ENCODE peak calls at places on chromosomes 12 and 14, in seven cellular contexts. G is H9, Z is IMR-90, E is neuronal stem cell, R is mesenchymal stem cell, U is mesendoderm, A is H1. M is an unnamed sample.

GRCh38 chr14:69956970-69957369 is 77.8 kb downstream of the SMOC1 start:
- DNase-seq in G (no peak), U (no peak), A (no peak), R (no peak), Z (no peak), E (no peak), M (no peak)

GRCh38 chr12:47844264-47845020 is 24.7 kb upstream of the HDAC7 start:
- DNase-seq in R (no peak), Z (no peak), G (peak; percentile 35), E (no peak), A (no peak), U (no peak), M (no peak)

GRCh38 chr12:27549801-27550652 is 26.0 kb downstream of the PPFIBP1 start:
- DNase-seq in U (peak; percentile 86), G (peak; percentile 50), Z (peak; percentile 97), A (no peak), E (no peak), R (peak; percentile 97), M (peak; percentile 88)

GRCh38 chr14:69054030-69054429 is 74.9 kb upstream of the ACTN1 start:
- DNase-seq in E (no peak), A (no peak), G (no peak), U (no peak), R (no peak), Z (no peak), M (no peak)

GRCh38 chr12:5017638-5018348 is 25.9 kb upstream of the KCNA5 start:
- DNase-seq in Z (no peak), U (no peak), E (no peak), G (peak; percentile 63), R (no peak), A (no peak), M (no peak)

GRCh38 chr14:36518586-36519430 is 1.2 kb downstream of the NKX2-1 start:
- DNase-seq in Z (no peak), G (no peak), U (peak; percentile 31), R (no peak), E (peak; percentile 30), A (no peak), M (no peak)

GRCh38 chr14:73283592-73284379 is 46.5 kb downstream of the PAPLN start:
- DNase-seq in E (peak; percentile 24), Z (peak; percentile 42), A (peak; percentile 44), G (peak; percentile 62), R (no peak), U (peak; percentile 76), M (peak; percentile 47)

GRCh38 chr12:109840349-109841073 is 7.3 kb upstream of the TRPV4 start:
- DNase-seq in Z (no peak), G (peak; percentile 73), E (no peak), A (no peak), U (no peak), R (no peak), M (peak; percentile 90)

GRCh38 chr14:31543969-31544799 is 17.0 kb upstream of the NUBPL start:
- DNase-seq in U (peak; percentile 27), Z (peak; percentile 23), E (no peak), R (peak; percentile 14), G (no peak), A (no peak), M (no peak)

GRCh38 chr12:66901136-66901932 is 222.5 kb upstream of the GRIP1 start:
- DNase-seq in E (no peak), Z (no peak), U (no peak), G (no peak), R (no peak), A (no peak), M (no peak)

GRCh38 chr12:9344540-9344939 is 136.3 kb upstream of the PZP start:
- DNase-seq in E (no peak), G (no peak), A (no peak), R (peak; percentile 48), Z (no peak), U (no peak), M (no peak)

GRCh38 chr14:94047581-94047980 is 21.4 kb downstream of the OTUB2 start:
- DNase-seq in E (no peak), Z (no peak), R (no peak), A (no peak), G (peak; percentile 14), U (no peak), M (no peak)

GRCh38 chr12:122886161-122886560 is 9.8 kb downstream of the VPS37B start:
- DNase-seq in E (no peak), R (no peak), G (no peak), U (no peak), A (no peak), Z (no peak), M (no peak)

GRCh38 chr12:131230340-131231099 is 276.8 kb downstream of the ADGRD1 start:
- DNase-seq in G (no peak), E (no peak), Z (no peak), U (no peak), R (no peak), A (no peak), M (no peak)

GRCh38 chr12:50082644-50083043 is 2.5 kb upstream of the SMARCD1 start:
- DNase-seq in E (no peak), G (no peak), Z (no peak), A (no peak), U (no peak), R (peak; percentile 43), M (no peak)

GRCh38 chr14:59028476-59029202 is 159.8 kb upstream of the DAAM1 start:
- DNase-seq in Z (peak; percentile 97), G (peak; percentile 63), E (peak; percentile 61), R (peak; percentile 95), U (peak; percentile 65), A (peak; percentile 23), M (peak; percentile 83)

GRCh38 chr12:44774815-44775411 is 101.2 kb downstream of the NELL2 start:
- DNase-seq in Z (peak; percentile 1), U (peak; percentile 58), G (peak; percentile 76), A (peak; percentile 36), R (peak; percentile 4), E (peak; percentile 45), M (peak; percentile 11)

GRCh38 chr14:60188696-60189095 is 23.5 kb upstream of the DHRS7 start:
- DNase-seq in U (no peak), E (no peak), A (no peak), G (no peak), Z (no peak), R (no peak), M (no peak)

GRCh38 chr14:60184597-60185555 is 19.7 kb upstream of the DHRS7 start:
- DNase-seq in E (no peak), R (no peak), A (no peak), Z (no peak), U (no peak), G (no peak), M (no peak)

GRCh38 chr14:60195179-60195810 is 30.1 kb upstream of the DHRS7 start:
- DNase-seq in E (no peak), U (peak; percentile 26), Z (no peak), R (no peak), G (no peak), A (no peak), M (no peak)

GRCh38 chr14:60188115-60188514 is 22.9 kb upstream of the DHRS7 start:
- DNase-seq in E (no peak), Z (no peak), A (no peak), G (no peak), U (no peak), R (no peak), M (no peak)

GRCh38 chr14:60189923-60190840 is 25.0 kb upstream of the DHRS7 start:
- DNase-seq in Z (no peak), U (no peak), A (no peak), E (no peak), R (no peak), G (no peak), M (no peak)
- H3K23ac ChIP-seq in Z (no peak overlapping the region), U (no peak overlapping the region), A (no peak overlapping the region), E (no peak overlapping the region), R (no peak overlapping the region), G (no peak overlapping the region), M (no peak overlapping the region)

DNA sequence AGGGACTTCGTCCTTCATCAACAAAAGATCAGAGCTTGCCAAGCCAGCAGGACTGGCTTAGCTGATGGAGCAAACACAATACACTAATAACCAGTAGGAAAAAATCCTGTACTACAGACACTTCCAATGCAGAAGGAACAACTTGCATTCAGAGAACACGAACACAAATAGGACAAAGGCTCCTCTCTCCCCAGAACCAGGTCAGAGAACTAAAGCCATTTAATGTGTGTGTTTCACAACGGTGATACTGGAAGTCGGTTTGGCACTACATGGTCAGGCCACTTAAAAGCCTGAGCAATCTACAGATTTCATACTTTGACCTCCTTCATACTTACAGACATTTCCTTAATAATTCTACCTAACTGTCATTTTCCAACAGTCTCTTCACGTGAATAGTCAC is 6.3 kb downstream of the CS start:
- DNase-seq in Z (no peak), G (no peak), R (no peak), A (no peak), U (no peak), E (no peak), M (no peak)
- H4K8ac ChIP-seq in Z (no peak overlapping the region), G (no peak overlapping the region), R (no peak overlapping the region), A (no peak overlapping the region), U (no peak overlapping the region), E (no peak overlapping the region), M (no peak overlapping the region)

GRCh38 chr14:74594021-74594420 is 18.0 kb downstream of the LTBP2 start:
- DNase-seq in Z (no peak), R (no peak), A (no peak), G (no peak), E (no peak), U (no peak), M (no peak)
- H3K4me1 ChIP-seq in Z (peaks cover 51% of the 10 kb centered on the region), R (peaks cover 31% of the 10 kb centered on the region), A (no peaks in the 10 kb centered on the region), G (no peaks in the 10 kb centered on the region), E (no peaks in the 10 kb centered on the region), U (no peaks in the 10 kb centered on the region), M (peaks cover 19% of the 10 kb centered on the region)

GRCh38 chr12:124501827-124502226 is 65.6 kb downstream of the NCOR2 start:
- DNase-seq in U (no peak), A (no peak), Z (no peak), G (no peak), E (no peak), R (no peak), M (no peak)
- H3K23ac ChIP-seq in U (no peak overlapping the region), A (no peak overlapping the region), Z (no peak overlapping the region), G (no peak overlapping the region), E (no peak overlapping the region), R (no peak overlapping the region), M (no peak overlapping the region)

GRCh38 chr14:20327005-20327869 is 5.8 kb downstream of the CCNB1IP1 start:
- DNase-seq in R (peak; percentile 81), U (peak; percentile 68), E (peak; percentile 45), G (no peak), Z (peak; percentile 72), A (no peak), M (peak; percentile 88)
- H4K8ac ChIP-seq in R (no peak overlapping the region), U (no peak overlapping the region), E (no peak overlapping the region), G (no peak overlapping the region), Z (no peak overlapping the region), A (no peak overlapping the region), M (no peak overlapping the region)

GRCh38 chr14:22534547-22534946 is 54.5 kb downstream of the DAD1 start:
- DNase-seq in E (no peak), Z (no peak), A (no peak), R (no peak), U (no peak), G (no peak), M (no peak)
- H3K4me1 ChIP-seq in E (no peaks in the 10 kb centered on the region), Z (peaks cover 12% of the 10 kb centered on the region), A (no peaks in the 10 kb centered on the region), R (peaks cover 11% of the 10 kb centered on the region), U (no peaks in the 10 kb centered on the region), G (no peaks in the 10 kb centered on the region), M (peaks cover 5% of the 10 kb centered on the region)

GRCh38 chr14:92506230-92506629 is 7.4 kb upstream of the RIN3 start:
- DNase-seq in G (no peak), A (no peak), R (no peak), U (no peak), E (no peak), Z (no peak), M (no peak)
- H3K23ac ChIP-seq in G (no peak overlapping the region), A (no peak overlapping the region), R (no peak overlapping the region), U (no peak overlapping the region), E (no peak overlapping the region), Z (no peak overlapping the region), M (no peak overlapping the region)

M was measured in trophoblast cell.